ENCODE peak calls at places on chromosome X, in eight cellular contexts. Q, U, S, X, Z, E, B and T are unnamed samples. For H3K4me1 and H3K27me3, the result is how much of the 10 kb centered on the place peaks cover.

GRCh38 chrX:46965125-46965758 is 53.0 kb downstream of the JADE3 start:
- DNase-seq in Q (no peak), U (peak), S (no peak), X (no peak), Z (no peak), E (no peak), B (peak), T (no peak)

GRCh38 chrX:48676893-48677270 is 6.7 kb upstream of the WAS start:
- DNase-seq in Q (no peak), U (no peak), S (peak), X (no peak), Z (peak), E (no peak), B (no peak), T (peak)

GRCh38 chrX:152641996-152642395 is 4.3 kb downstream of the GABRQ start:
- DNase-seq in Q (no peak), U (peak), S (peak), X (no peak), Z (no peak), E (no peak), B (peak), T (no peak)

GRCh38 chrX:125150231-125150630 is 169.4 kb upstream of the TEX13C start:
- DNase-seq in Q (no peak), U (no peak), S (no peak), X (no peak), Z (no peak), E (no peak), B (no peak), T (no peak)

GRCh38 chrX:106932492-106932923 is 12.3 kb downstream of the CLDN2 start:
- DNase-seq in Q (no peak), U (peak), S (peak), X (no peak), Z (no peak), E (no peak), B (no peak), T (no peak)

GRCh38 chrX:24204331-24204730 is 54.8 kb downstream of the ZFX start:
- DNase-seq in Q (no peak), U (peak), S (no peak), X (no peak), Z (no peak), E (no peak), B (peak), T (no peak)

GRCh38 chrX:78747471-78747870 is at the start of gene LPAR4:
- DNase-seq in Q (no peak), U (peak), S (no peak), X (no peak), Z (no peak), E (no peak), B (no peak), T (no peak)

GRCh38 chrX:4674028-4674782 is 960.8 kb upstream of the PRKX start:
- DNase-seq in Q (no peak), U (no peak), S (no peak), X (no peak), Z (no peak), E (no peak), B (no peak), T (no peak)

GRCh38 chrX:77949840-77950239 is 19.6 kb downstream of the PGAM4 start:
- DNase-seq in Q (no peak), U (no peak), S (no peak), X (no peak), Z (no peak), E (no peak), B (no peak), T (no peak)

GRCh38 chrX:32741910-32742309 is 469.4 kb downstream of the DMD start:
- DNase-seq in Q (no peak), U (no peak), S (no peak), X (no peak), Z (no peak), E (no peak), B (no peak), T (no peak)

GRCh38 chrX:45824471-45824870 is 623.8 kb upstream of the DIPK2B start:
- DNase-seq in Q (no peak), U (peak), S (peak), X (no peak), Z (no peak), E (no peak), B (peak), T (peak)

GRCh38 chrX:119694601-119695534 is 1.9 kb upstream of the SEPTIN6 start:
- DNase-seq in Q (no peak), U (no peak), S (no peak), X (no peak), Z (no peak), E (no peak), B (no peak), T (no peak)

GRCh38 chrX:47690175-47690574 is 31.2 kb upstream of the UXT start:
- DNase-seq in Q (no peak), U (peak), S (no peak), X (no peak), Z (no peak), E (no peak), B (no peak), T (no peak)

GRCh38 chrX:3939967-3940610 is 226.6 kb upstream of the PRKX start:
- DNase-seq in Q (no peak), U (peak), S (no peak), X (no peak), Z (no peak), E (no peak), B (peak), T (peak)

GRCh38 chrX:134749651-134750450 is 91.6 kb upstream of the PLAC1 start:
- DNase-seq in Q (no peak), U (peak), S (no peak), X (no peak), Z (no peak), E (no peak), B (peak), T (no peak)

GRCh38 chrX:70476934-70477733 is 32.5 kb downstream of the DLG3 start:
- DNase-seq in Q (peak), U (peak), S (peak), X (peak), Z (no peak), E (no peak), B (peak), T (peak)

GRCh38 chrX:17655232-17656034 is 81.9 kb upstream of the SCML1 start:
- DNase-seq in Q (no peak), U (peak), S (no peak), X (peak), Z (no peak), E (peak), B (peak), T (no peak)

GRCh38 chrX:153526040-153526439 is 8.6 kb downstream of the ATP2B3 start:
- DNase-seq in Q (no peak), U (no peak), S (no peak), X (no peak), Z (no peak), E (no peak), B (no peak), T (no peak)

GRCh38 chrX:13721819-13722527 is 12.4 kb downstream of the TRAPPC2 start:
- DNase-seq in Q (no peak), U (peak), S (no peak), X (no peak), Z (no peak), E (no peak), B (peak), T (no peak)

GRCh38 chrX:45351478-45351877 is 150.8 kb upstream of the DIPK2B start:
- DNase-seq in Q (no peak), U (peak), S (no peak), X (no peak), Z (no peak), E (no peak), B (peak), T (no peak)

GRCh38 chrX:83510466-83511181 is 2.5 kb downstream of the POU3F4 start:
- DNase-seq in Q (no peak), U (no peak), S (no peak), X (no peak), Z (no peak), E (peak), B (no peak), T (no peak)

GRCh38 chrX:152632445-152633097 is 5.1 kb upstream of the GABRQ start:
- DNase-seq in Q (no peak), U (peak), S (peak), X (peak), Z (no peak), E (no peak), B (peak), T (peak)

GRCh38 chrX:43557792-43558191 is 98.3 kb upstream of the MAOA start:
- DNase-seq in Q (no peak), U (peak), S (peak), X (peak), Z (peak), E (no peak), B (peak), T (peak)

GRCh38 chrX:54157561-54157960 is 25.5 kb downstream of the FAM120C start:
- DNase-seq in Q (no peak), U (no peak), S (no peak), X (no peak), Z (no peak), E (no peak), B (no peak), T (no peak)

GRCh38 chrX:107549504-107549903 is 78.8 kb upstream of the PRPS1 start:
- DNase-seq in Q (no peak), U (no peak), S (no peak), X (no peak), Z (no peak), E (no peak), B (no peak), T (no peak)

GRCh38 chrX:120791013-120791643 is 84.5 kb downstream of the CT47B1 start:
- DNase-seq in Q (no peak), U (peak), S (peak), X (peak), Z (no peak), E (no peak), B (peak), T (no peak)

GRCh38 chrX:128891554-128891953 is 631.7 kb downstream of the SMARCA1 start:
- DNase-seq in Q (no peak), U (no peak), S (no peak), X (no peak), Z (no peak), E (no peak), B (no peak), T (no peak)

GRCh38 chrX:7109838-7110793 is 37.4 kb upstream of the STS start:
- DNase-seq in Q (no peak), U (no peak), S (no peak), X (no peak), Z (no peak), E (no peak), B (no peak), T (no peak)

GRCh38 chrX:74118503-74118902 is 185.5 kb upstream of the ZCCHC13 start:
- DNase-seq in Q (no peak), U (no peak), S (no peak), X (no peak), Z (no peak), E (no peak), B (peak), T (no peak)

GRCh38 chrX:150486011-150486410 is 82.4 kb upstream of the MTM1 start:
- DNase-seq in Q (no peak), U (peak), S (peak), X (peak), Z (peak), E (no peak), B (peak), T (peak)

GRCh38 chrX:39577976-39578962 is 519.5 kb downstream of the BCOR start:
- DNase-seq in Q (no peak), U (peak), S (peak), X (peak), Z (no peak), E (no peak), B (peak), T (no peak)

DNA sequence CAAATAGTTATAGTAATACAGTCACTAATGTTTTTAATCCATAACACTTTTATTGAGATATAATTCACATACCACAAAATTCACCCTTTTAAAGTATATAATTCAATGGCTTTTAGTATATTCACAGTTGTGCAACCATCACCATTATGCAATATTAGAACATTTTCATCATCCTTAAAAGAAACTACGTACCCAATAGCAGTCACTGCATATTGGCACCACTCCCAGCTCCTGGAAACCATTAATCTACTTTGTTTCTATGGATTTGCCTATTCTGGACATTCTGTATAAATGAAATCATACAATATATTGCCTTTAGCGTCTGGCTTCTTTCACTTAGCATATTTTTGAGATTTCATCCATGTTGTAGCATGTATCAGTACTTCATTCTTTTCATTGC is 99.3 kb downstream of the AMMECR1 start:
- DNase-seq in Q (no peak), U (peak), S (no peak), X (no peak), Z (no peak), E (no peak), B (peak), T (no peak)
- H3K4me1 ChIP-seq in Q (under half), U (under half), S (under half), X (under half), Z (under half), E (under half), B (under half), T (under half)

GRCh38 chrX:140509468-140510305 is 4.8 kb upstream of the SOX3 start:
- DNase-seq in Q (no peak), U (no peak), S (no peak), X (no peak), Z (no peak), E (no peak), B (no peak), T (no peak)

GRCh38 chrX:140507982-140508305 is 3.1 kb upstream of the SOX3 start:
- DNase-seq in Q (peak), U (peak), S (no peak), X (no peak), Z (no peak), E (no peak), B (no peak), T (no peak)

GRCh38 chrX:140510306-140510676 is 5.4 kb upstream of the SOX3 start:
- DNase-seq in Q (no peak), U (no peak), S (no peak), X (no peak), Z (no peak), E (no peak), B (no peak), T (no peak)

GRCh38 chrX:140507223-140507981 is 2.5 kb upstream of the SOX3 start:
- DNase-seq in Q (no peak), U (no peak), S (no peak), X (no peak), Z (no peak), E (peak), B (no peak), T (no peak)

GRCh38 chrX:140508958-140509357 is 4.1 kb upstream of the SOX3 start:
- DNase-seq in Q (no peak), U (no peak), S (no peak), X (no peak), Z (no peak), E (no peak), B (no peak), T (no peak)
- H3K27me3 ChIP-seq in Q (under half), U (half or more), S (under half), X (half or more), Z (under half), E (under half), B (half or more), T (under half)

GRCh38 chrX:154890990-154891639 is 5.0 kb downstream of the F8A1 start:
- DNase-seq in Q (no peak), U (no peak), S (no peak), X (no peak), Z (no peak), E (no peak), B (no peak), T (peak)
- H3K4me3 ChIP-seq in Q (no peak), U (no peak), S (no peak), X (no peak), Z (no peak), E (no peak), B (no peak), T (no peak)

GRCh38 chrX:143319526-143319925 is 197.7 kb downstream of the SPANXN3 start:
- DNase-seq in Q (no peak), U (no peak), S (no peak), X (no peak), Z (no peak), E (no peak), B (no peak), T (no peak)
- H3K4me1 ChIP-seq in Q (under half), U (under half), S (under half), X (under half), Z (under half), E (under half), B (under half), T (under half)

GRCh38 chrX:115232933-115233496 is 881 bp downstream of the LRCH2 start:
- DNase-seq in Q (no peak), U (peak), S (no peak), X (no peak), Z (no peak), E (no peak), B (peak), T (peak)
- H3K27me3 ChIP-seq in Q (under half), U (under half), S (under half), X (half or more), Z (under half), E (under half), B (under half), T (under half)

DNA sequence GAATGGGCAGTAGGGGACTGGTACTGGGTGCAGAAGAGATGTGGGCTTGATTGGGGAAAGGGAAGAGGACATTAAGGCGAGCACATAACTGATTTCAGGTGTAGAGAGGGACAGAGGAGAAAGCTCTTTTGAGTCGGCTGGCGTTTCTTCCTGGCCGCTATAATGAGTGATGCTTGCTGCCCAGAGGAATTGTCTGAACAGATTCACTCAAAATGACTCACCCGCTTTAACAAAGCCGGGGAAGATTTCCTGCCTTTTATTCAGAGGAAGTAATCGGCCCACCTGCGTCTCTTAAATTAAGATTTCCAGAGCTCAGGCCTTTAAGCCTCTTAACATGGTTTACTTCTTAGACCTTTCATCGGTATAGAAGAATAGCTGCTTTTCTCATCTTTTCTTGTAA is 102.1 kb upstream of the AP1S2 start:
- DNase-seq in Q (no peak), U (no peak), S (no peak), X (no peak), Z (no peak), E (no peak), B (peak), T (peak)
- H3K4me3 ChIP-seq in Q (no peak), U (no peak), S (no peak), X (no peak), Z (no peak), E (no peak), B (no peak), T (no peak)